ENCODE peak calls at places on chromosome 19, in four cellular contexts. One of them, this sample, is unnamed.

GRCh38 chr19:18460313-18460712 is 22.4 kb upstream of the ISYNA1 start:
- DNase-seq in RKO: no peak
- DNase-seq in kidney glomerular epithelial cell: no peak
- DNase-seq in stimulated activated CD8-positive, alpha-beta memory T cell treated with anti-CD3 and anti-CD28 coated beads, Interleukin-15, amount 100 ng/mL, for 4 hours: no peak
- DNase-seq in this sample: peak

GRCh38 chr19:6241680-6242079 is 38.1 kb downstream of the MLLT1 start:
- DNase-seq in RKO: no peak
- DNase-seq in kidney glomerular epithelial cell: no peak
- DNase-seq in stimulated activated CD8-positive, alpha-beta memory T cell treated with anti-CD3 and anti-CD28 coated beads, Interleukin-15, amount 100 ng/mL, for 4 hours: no peak
- DNase-seq in this sample: peak

GRCh38 chr19:56905616-56906015 is 65.1 kb upstream of the PEG3 start:
- DNase-seq in RKO: no peak
- DNase-seq in kidney glomerular epithelial cell: no peak
- DNase-seq in stimulated activated CD8-positive, alpha-beta memory T cell treated with anti-CD3 and anti-CD28 coated beads, Interleukin-15, amount 100 ng/mL, for 4 hours: no peak
- DNase-seq in this sample: no peak

GRCh38 chr19:13117176-13117771 is 734 bp upstream of the TRMT1 start:
- DNase-seq in RKO: peak
- DNase-seq in kidney glomerular epithelial cell: no peak
- DNase-seq in stimulated activated CD8-positive, alpha-beta memory T cell treated with anti-CD3 and anti-CD28 coated beads, Interleukin-15, amount 100 ng/mL, for 4 hours: no peak
- DNase-seq in this sample: no peak

GRCh38 chr19:426725-427445 is 17.9 kb upstream of the C2CD4C start:
- DNase-seq in RKO: no peak
- DNase-seq in kidney glomerular epithelial cell: no peak
- DNase-seq in stimulated activated CD8-positive, alpha-beta memory T cell treated with anti-CD3 and anti-CD28 coated beads, Interleukin-15, amount 100 ng/mL, for 4 hours: no peak
- DNase-seq in this sample: no peak

GRCh38 chr19:46131485-46132143 is 7.1 kb upstream of the IGFL3 start:
- DNase-seq in RKO: no peak
- DNase-seq in kidney glomerular epithelial cell: no peak
- DNase-seq in stimulated activated CD8-positive, alpha-beta memory T cell treated with anti-CD3 and anti-CD28 coated beads, Interleukin-15, amount 100 ng/mL, for 4 hours: no peak
- DNase-seq in this sample: no peak

GRCh38 chr19:6393982-6394412 is 1.0 kb upstream of the GTF2F1 start:
- DNase-seq in RKO: no peak
- DNase-seq in kidney glomerular epithelial cell: no peak
- DNase-seq in stimulated activated CD8-positive, alpha-beta memory T cell treated with anti-CD3 and anti-CD28 coated beads, Interleukin-15, amount 100 ng/mL, for 4 hours: peak
- DNase-seq in this sample: no peak

GRCh38 chr19:17294051-17294891 is 9.0 kb downstream of the ABHD8 start:
- DNase-seq in RKO: peak
- DNase-seq in kidney glomerular epithelial cell: no peak
- DNase-seq in stimulated activated CD8-positive, alpha-beta memory T cell treated with anti-CD3 and anti-CD28 coated beads, Interleukin-15, amount 100 ng/mL, for 4 hours: no peak
- DNase-seq in this sample: no peak

GRCh38 chr19:33397536-33398360 is 24.2 kb downstream of the CEBPG start:
- DNase-seq in RKO: no peak
- DNase-seq in kidney glomerular epithelial cell: no peak
- DNase-seq in stimulated activated CD8-positive, alpha-beta memory T cell treated with anti-CD3 and anti-CD28 coated beads, Interleukin-15, amount 100 ng/mL, for 4 hours: no peak
- DNase-seq in this sample: no peak

GRCh38 chr19:45137179-45137761 is 23.5 kb downstream of the NKPD1 start:
- DNase-seq in RKO: no peak
- DNase-seq in kidney glomerular epithelial cell: no peak
- DNase-seq in stimulated activated CD8-positive, alpha-beta memory T cell treated with anti-CD3 and anti-CD28 coated beads, Interleukin-15, amount 100 ng/mL, for 4 hours: no peak
- DNase-seq in this sample: peak

GRCh38 chr19:40650749-40651305 is 39.6 kb downstream of the NUMBL start:
- DNase-seq in RKO: no peak
- DNase-seq in kidney glomerular epithelial cell: no peak
- DNase-seq in stimulated activated CD8-positive, alpha-beta memory T cell treated with anti-CD3 and anti-CD28 coated beads, Interleukin-15, amount 100 ng/mL, for 4 hours: no peak
- DNase-seq in this sample: no peak

GRCh38 chr19:48368942-48369341 is 4.8 kb downstream of the SYNGR4 start:
- DNase-seq in RKO: no peak
- DNase-seq in kidney glomerular epithelial cell: no peak
- DNase-seq in stimulated activated CD8-positive, alpha-beta memory T cell treated with anti-CD3 and anti-CD28 coated beads, Interleukin-15, amount 100 ng/mL, for 4 hours: no peak
- DNase-seq in this sample: no peak

GRCh38 chr19:44255705-44256411 is 3.8 kb upstream of the ZNF233 start:
- DNase-seq in RKO: no peak
- DNase-seq in kidney glomerular epithelial cell: no peak
- DNase-seq in stimulated activated CD8-positive, alpha-beta memory T cell treated with anti-CD3 and anti-CD28 coated beads, Interleukin-15, amount 100 ng/mL, for 4 hours: no peak
- DNase-seq in this sample: no peak

GRCh38 chr19:10510301-10510802 is 6.9 kb downstream of the S1PR5 start:
- DNase-seq in RKO: no peak
- DNase-seq in kidney glomerular epithelial cell: no peak
- DNase-seq in stimulated activated CD8-positive, alpha-beta memory T cell treated with anti-CD3 and anti-CD28 coated beads, Interleukin-15, amount 100 ng/mL, for 4 hours: no peak
- DNase-seq in this sample: no peak

GRCh38 chr19:36665832-36666231 is 805 bp downstream of the ZNF461 start:
- DNase-seq in RKO: no peak
- DNase-seq in kidney glomerular epithelial cell: no peak
- DNase-seq in stimulated activated CD8-positive, alpha-beta memory T cell treated with anti-CD3 and anti-CD28 coated beads, Interleukin-15, amount 100 ng/mL, for 4 hours: no peak
- DNase-seq in this sample: no peak

GRCh38 chr19:55468054-55468393 is 3.5 kb upstream of the C19orf85 start:
- DNase-seq in RKO: no peak
- DNase-seq in kidney glomerular epithelial cell: no peak
- DNase-seq in stimulated activated CD8-positive, alpha-beta memory T cell treated with anti-CD3 and anti-CD28 coated beads, Interleukin-15, amount 100 ng/mL, for 4 hours: no peak
- DNase-seq in this sample: peak

This sample was measured in heart right ventricle.